ENCODE peak calls at places on chromosomes 12 and 14, in ten cellular contexts. U, P, E, A, M, Q, I, N, S and L are unnamed samples.

GRCh38 chr12:129212221-129212630 is 358.9 kb downstream of the GLT1D1 start:
- DNase-seq in N (peak; percentile 5), A (no peak), E (no peak), U (no peak), I (no peak), Q (no peak), P (no peak), M (no peak), S (no peak), L (no peak)

GRCh38 chr12:119479121-119479561 is 114.4 kb upstream of the TMEM233 start:
- DNase-seq in Q (peak; percentile 87), I (no peak), A (no peak), U (no peak), N (peak; percentile 57), M (no peak), E (no peak), P (no peak), S (no peak), L (no peak)

GRCh38 chr12:96698521-96698920 is 208.5 kb upstream of the NEDD1 start:
- DNase-seq in M (no peak), E (peak; percentile 4), I (no peak), Q (no peak), A (no peak), U (no peak), P (no peak), S (no peak), N (peak; percentile 18), L (no peak)

GRCh38 chr12:49195734-49196133 is 6.9 kb upstream of the TUBA1A start:
- DNase-seq in M (no peak), S (no peak), N (no peak), E (no peak), I (no peak), Q (no peak), A (no peak), U (no peak), P (no peak), L (no peak)

GRCh38 chr14:63393002-63393401 is 74.3 kb upstream of the GPHB5 start:
- DNase-seq in I (no peak), S (no peak), E (no peak), M (no peak), Q (no peak), U (no peak), P (no peak), A (no peak), N (no peak), L (no peak)

GRCh38 chr12:104991565-104992128 is 5.5 kb downstream of the NOPCHAP1 start:
- DNase-seq in E (no peak), U (no peak), P (no peak), Q (no peak), N (no peak), S (no peak), I (no peak), A (no peak), M (no peak), L (no peak)

GRCh38 chr14:94001501-94002396 is 4.6 kb downstream of the CCDC197 start:
- DNase-seq in M (peak; percentile 36), E (peak; percentile 91), Q (peak; percentile 47), I (peak; percentile 67), N (peak; percentile 83), P (peak; percentile 61), S (no peak), U (peak; percentile 48), A (peak; percentile 57), L (peak; percentile 54)

GRCh38 chr12:12441891-12442461 is 85.1 kb downstream of the BORCS5 start:
- DNase-seq in P (peak; percentile 47), E (no peak), Q (no peak), I (no peak), U (no peak), N (peak; percentile 25), A (no peak), S (peak; percentile 89), M (no peak), L (peak; percentile 41)

GRCh38 chr12:100442403-100442802 is 31.3 kb upstream of the NR1H4 start:
- DNase-seq in Q (no peak), N (no peak), S (no peak), E (no peak), P (no peak), A (no peak), U (no peak), M (no peak), I (no peak), L (no peak)

GRCh38 chr14:88340357-88340756 is 17.3 kb upstream of the KCNK10 start:
- DNase-seq in Q (no peak), P (no peak), M (no peak), A (no peak), E (no peak), I (no peak), S (no peak), N (no peak), U (no peak), L (no peak)

GRCh38 chr12:12582895-12583303 is 20.2 kb upstream of the DUSP16 start:
- DNase-seq in S (no peak), P (peak; percentile 90), A (no peak), I (no peak), N (peak; percentile 91), M (peak; percentile 35), Q (no peak), U (peak; percentile 67), E (peak; percentile 26), L (no peak)

GRCh38 chr12:79874665-79875064 is 60.2 kb downstream of the PPP1R12A start:
- DNase-seq in Q (no peak), M (no peak), I (no peak), S (no peak), E (no peak), A (no peak), P (no peak), U (no peak), N (no peak), L (no peak)

GRCh38 chr12:2172486-2173214 is 119.9 kb downstream of the CACNA1C start:
- DNase-seq in I (peak; percentile 79), Q (no peak), U (no peak), M (no peak), N (no peak), S (no peak), A (no peak), E (no peak), P (no peak), L (no peak)

GRCh38 chr12:108047130-108047550 is 81.9 kb upstream of the WSCD2 start:
- DNase-seq in N (no peak), E (peak; percentile 1), M (no peak), Q (no peak), S (no peak), U (no peak), A (no peak), P (no peak), I (no peak), L (no peak)

GRCh38 chr12:109736552-109737108 is 23.0 kb downstream of the FAM222A start:
- DNase-seq in Q (no peak), U (no peak), N (no peak), I (peak; percentile 26), E (peak; percentile 62), S (no peak), M (no peak), A (peak; percentile 24), P (peak; percentile 29), L (no peak)

DNA sequence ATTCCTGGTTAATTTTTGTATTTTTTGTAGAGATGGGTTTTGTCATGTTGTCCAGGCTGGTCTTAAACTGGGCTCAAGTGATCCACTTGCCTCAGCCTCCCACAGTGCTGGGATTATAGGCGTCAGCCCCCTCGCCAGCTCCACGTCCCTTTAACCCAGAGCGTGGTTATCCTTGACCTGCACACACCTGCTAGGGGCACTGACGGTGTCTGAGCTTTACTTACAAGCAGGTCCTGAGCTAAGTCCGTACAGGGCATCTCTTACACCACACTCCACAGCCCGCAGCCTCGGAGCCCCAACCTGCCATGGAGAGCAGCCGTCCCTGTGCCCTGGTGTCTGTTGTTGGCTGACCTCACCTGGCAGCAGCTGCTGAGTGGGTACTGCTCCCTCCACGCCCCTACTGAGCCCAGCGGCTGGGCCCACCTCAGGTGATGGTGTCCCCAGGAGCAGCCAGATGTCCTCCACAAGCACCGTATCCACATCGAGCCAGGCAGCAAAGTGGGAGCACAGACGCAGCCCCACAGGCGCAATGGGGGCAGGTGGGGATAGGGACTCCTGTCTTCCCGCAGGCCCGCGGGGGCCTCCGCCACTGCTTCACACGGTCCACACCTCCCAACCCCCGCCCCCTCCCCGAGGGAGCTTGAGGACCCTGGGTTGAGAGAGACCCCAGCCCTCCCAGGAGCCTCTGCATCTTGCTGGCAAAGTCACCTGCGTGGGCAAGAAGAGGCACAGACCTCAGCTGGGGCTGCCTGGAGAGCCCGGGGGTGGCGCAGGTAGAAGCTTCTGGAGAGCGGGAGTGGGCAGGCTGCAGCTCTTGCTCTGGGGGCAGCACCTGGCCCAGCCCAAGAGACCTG is 325.4 kb upstream of the SFSWAP start:
- DNase-seq in U (no peak), P (no peak), Q (no peak), M (no peak), I (no peak), A (no peak), S (no peak), N (no peak), E (no peak), L (no peak)
- H3K36me3 ChIP-seq in U (no peaks in the 10 kb centered on the region), P (no peaks in the 10 kb centered on the region), Q (no peaks in the 10 kb centered on the region), M (no peaks in the 10 kb centered on the region), I (no peaks in the 10 kb centered on the region), A (no peaks in the 10 kb centered on the region), S (no peaks in the 10 kb centered on the region), N (no peaks in the 10 kb centered on the region), E (no peaks in the 10 kb centered on the region), L (no peaks in the 10 kb centered on the region)

GRCh38 chr12:51055060-51055459 is 6.9 kb downstream of the LETMD1 start:
- DNase-seq in E (no peak), M (no peak), S (no peak), A (no peak), Q (no peak), U (no peak), N (no peak), P (no peak), I (no peak), L (no peak)
- H3K36me3 ChIP-seq in E (peaks cover 76% of the 10 kb centered on the region), M (peaks cover 15% of the 10 kb centered on the region), S (peaks cover 56% of the 10 kb centered on the region), A (peaks cover 100% of the 10 kb centered on the region), Q (peaks cover 5% of the 10 kb centered on the region), U (peaks cover 34% of the 10 kb centered on the region), N (peaks cover 49% of the 10 kb centered on the region), P (peaks cover 16% of the 10 kb centered on the region), I (peaks cover 75% of the 10 kb centered on the region), L (peaks cover 59% of the 10 kb centered on the region)

GRCh38 chr12:29343022-29343799 is 37.8 kb downstream of the ERGIC2 start:
- DNase-seq in I (no peak), A (no peak), S (no peak), M (no peak), Q (no peak), P (no peak), U (no peak), E (no peak), N (no peak), L (no peak)
- H3K36me3 ChIP-seq in I (peaks cover 33% of the 10 kb centered on the region), A (peaks cover 95% of the 10 kb centered on the region), S (peaks cover 33% of the 10 kb centered on the region), M (no peaks in the 10 kb centered on the region), Q (peaks cover 2% of the 10 kb centered on the region), P (peaks cover 8% of the 10 kb centered on the region), U (peaks cover 10% of the 10 kb centered on the region), E (peaks cover 56% of the 10 kb centered on the region), N (peaks cover 80% of the 10 kb centered on the region), L (peaks cover 72% of the 10 kb centered on the region)

DNA sequence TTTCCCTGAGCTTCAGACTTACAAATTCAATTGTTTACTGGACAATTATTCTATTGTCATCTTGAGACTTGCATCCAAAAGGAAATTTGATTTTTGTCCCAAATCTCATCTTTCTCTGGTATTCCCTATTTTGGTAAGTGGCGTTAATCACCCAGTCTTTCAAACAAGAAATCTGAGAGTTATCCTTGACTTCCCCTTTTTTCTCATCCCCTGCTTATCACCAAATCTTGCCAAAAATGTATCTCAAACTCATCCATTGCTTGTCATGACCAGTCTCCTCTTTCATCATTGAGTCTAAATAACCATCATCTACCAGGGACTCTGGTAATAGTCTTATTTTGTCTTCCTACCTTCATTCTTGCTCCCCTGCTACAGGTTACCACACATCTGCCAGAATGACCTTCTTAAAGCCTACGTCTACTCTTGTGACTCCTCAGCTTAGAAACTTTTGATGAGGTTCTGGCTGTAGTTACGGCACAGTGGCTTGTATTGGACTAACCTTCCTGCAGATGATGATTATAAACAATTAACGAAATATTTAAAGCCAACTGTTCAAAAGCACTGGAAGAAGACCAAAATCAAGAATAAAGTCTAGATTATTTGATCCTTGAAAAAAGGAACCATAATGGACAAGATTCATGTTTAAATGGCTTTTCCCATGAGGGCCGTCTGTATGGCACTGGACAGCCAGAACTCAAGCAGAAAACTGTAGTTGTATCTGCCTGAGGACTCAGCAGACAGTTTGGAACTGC is 9.0 kb upstream of the ANO2 start:
- DNase-seq in A (no peak), P (no peak), E (no peak), M (no peak), Q (no peak), I (no peak), U (no peak), S (no peak), N (no peak), L (no peak)
- H3K36me3 ChIP-seq in A (peaks cover 22% of the 10 kb centered on the region), P (no peaks in the 10 kb centered on the region), E (no peaks in the 10 kb centered on the region), M (no peaks in the 10 kb centered on the region), Q (no peaks in the 10 kb centered on the region), I (no peaks in the 10 kb centered on the region), U (peaks cover 2% of the 10 kb centered on the region), S (no peaks in the 10 kb centered on the region), N (no peaks in the 10 kb centered on the region), L (no peaks in the 10 kb centered on the region)